ENCODE peak calls at places on chromosomes 13 and 19, in eight cellular contexts. N is SHP77; E is ELF-1; Q is stimulated activated CD4-positive, alpha-beta T cell treated with anti-CD3 and anti-CD28 coated beads, TNF-alpha, amount 100 ng/mL, for 48 hours; B is A172; U is activated gamma-delta T cell; Y is testis; F is COR-L47. G is an unnamed sample.

GRCh38 chr19:1090731-1091543 is 4.2 kb downstream of the POLR2E start:
- DNase-seq in N (no peak), E (no peak), F (no peak), U (no peak), Y (no peak), Q (no peak), B (no peak), G (no peak)

GRCh38 chr13:112779856-112780604 is 90.2 kb downstream of the ATP11A start:
- DNase-seq in Y (no peak), B (no peak), F (no peak), E (no peak), Q (no peak), U (no peak), N (no peak), G (no peak)

GRCh38 chr19:4130635-4131438 is 6.9 kb upstream of the MAP2K2 start:
- DNase-seq in E (peak), Y (no peak), U (no peak), N (no peak), F (no peak), Q (no peak), B (peak), G (no peak)

GRCh38 chr19:41521860-41522555 is 54.0 kb upstream of the CEACAM21 start:
- DNase-seq in F (no peak), U (peak), N (no peak), B (no peak), Q (no peak), Y (no peak), E (no peak), G (no peak)

GRCh38 chr19:3803986-3804385 is 17.8 kb upstream of the MATK start:
- DNase-seq in E (no peak), Q (no peak), F (no peak), U (no peak), B (no peak), Y (no peak), N (no peak), G (no peak)

GRCh38 chr13:41284512-41285288 is 21.3 kb upstream of the MTRF1 start:
- DNase-seq in Y (no peak), F (no peak), B (peak), U (no peak), Q (no peak), E (no peak), N (no peak), G (no peak)

GRCh38 chr19:6475321-6476108 is 6.1 kb downstream of the DENND1C start:
- DNase-seq in N (peak), F (no peak), Q (no peak), U (no peak), Y (no peak), B (no peak), E (peak), G (no peak)

GRCh38 chr19:47039239-47039874 is 9.1 kb downstream of the TMEM160 start:
- DNase-seq in B (no peak), Y (no peak), E (no peak), U (no peak), Q (no peak), N (no peak), F (no peak), G (no peak)

GRCh38 chr19:58218899-58219298 is 9.8 kb upstream of the ZNF544 start:
- DNase-seq in Y (peak), N (no peak), F (peak), B (no peak), U (no peak), E (peak), Q (peak), G (no peak)

GRCh38 chr13:83184819-83185218 is 697.5 kb downstream of the SLITRK1 start:
- DNase-seq in Y (no peak), Q (no peak), B (no peak), F (no peak), U (no peak), N (no peak), E (no peak), G (no peak)

GRCh38 chr19:18536475-18536874 is 6.9 kb downstream of the FKBP8 start:
- DNase-seq in Q (no peak), B (no peak), N (no peak), F (no peak), E (no peak), U (no peak), Y (no peak), G (no peak)

GRCh38 chr13:94968040-94968756 is 255.9 kb upstream of the SOX21 start:
- DNase-seq in E (peak), N (no peak), F (no peak), Q (no peak), Y (no peak), B (peak), U (no peak), G (no peak)

GRCh38 chr13:97148894-97149293 is 73.2 kb upstream of the MBNL2 start:
- DNase-seq in B (no peak), Y (peak), F (no peak), N (no peak), Q (no peak), E (no peak), U (no peak), G (no peak)

G was measured in left lung.